ENCODE peak calls at places on chromosomes 3 and 15, in nine cellular contexts. U is GM12878, P is psoas muscle, N is WTC11, W is NB4, B is HL-60, V is ovary, L is GM12865, J is RWPE1. K is an unnamed sample.

GRCh38 chr15:99054892-99055291 is 47.3 kb upstream of the PGPEP1L start:
- DNase-seq in U (no peak), P (no peak), N (no peak), W (no peak), B (no peak), V (no peak), L (no peak), J (no peak), K (no peak)

GRCh38 chr3:101625879-101626278 is 51.1 kb downstream of the ZBTB11 start:
- DNase-seq in U (no peak), P (no peak), N (no peak), W (no peak), B (no peak), V (no peak), L (no peak), J (no peak), K (no peak)

GRCh38 chr3:172685331-172686214 is 25.3 kb downstream of the NCEH1 start:
- DNase-seq in U (no peak), P (no peak), N (no peak), W (no peak), B (no peak), V (no peak), L (no peak), J (peak), K (no peak)

GRCh38 chr3:171556133-171556532 is 95.9 kb upstream of the TNIK start:
- DNase-seq in U (no peak), P (no peak), N (no peak), W (no peak), B (no peak), V (no peak), L (no peak), J (no peak), K (no peak)

GRCh38 chr15:58228708-58229107 is 90.5 kb downstream of the AQP9 start:
- DNase-seq in U (no peak), P (peak), N (no peak), W (no peak), B (no peak), V (no peak), L (no peak), J (no peak), K (no peak)

GRCh38 chr3:7978104-7978457 is 523.5 kb upstream of the LMCD1 start:
- DNase-seq in U (no peak), P (no peak), N (no peak), W (no peak), B (no peak), V (no peak), L (peak), J (no peak), K (no peak)

GRCh38 chr3:194137314-194138097 is 1.6 kb downstream of the HES1 start:
- DNase-seq in U (no peak), P (peak), N (peak), W (peak), B (peak), V (peak), L (peak), J (no peak), K (peak)

GRCh38 chr15:92809064-92809879 is 90.9 kb upstream of the CHD2 start:
- DNase-seq in U (peak), P (peak), N (peak), W (peak), B (peak), V (peak), L (peak), J (peak), K (peak)

GRCh38 chr15:57510647-57511046 is 81.1 kb upstream of the MYZAP start:
- DNase-seq in U (no peak), P (no peak), N (no peak), W (no peak), B (no peak), V (no peak), L (no peak), J (no peak), K (no peak)

GRCh38 chr3:98500019-98500418 is 2.5 kb downstream of the OR5K2 start:
- DNase-seq in U (no peak), P (no peak), N (no peak), W (no peak), B (no peak), V (no peak), L (no peak), J (no peak), K (no peak)

GRCh38 chr15:40265875-40266274 is 17.0 kb downstream of the ANKRD63 start:
- DNase-seq in U (no peak), P (no peak), N (no peak), W (no peak), B (no peak), V (no peak), L (no peak), J (no peak), K (no peak)

GRCh38 chr3:194040501-194041273 is 95.3 kb upstream of the HES1 start:
- DNase-seq in U (no peak), P (no peak), N (no peak), W (no peak), B (no peak), V (no peak), L (no peak), J (no peak), K (no peak)

GRCh38 chr3:150520408-150520807 is 25.9 kb downstream of the SERP1 start:
- DNase-seq in U (no peak), P (no peak), N (no peak), W (no peak), B (no peak), V (no peak), L (no peak), J (no peak), K (no peak)

GRCh38 chr3:30354513-30354912 is 251.9 kb upstream of the TGFBR2 start:
- DNase-seq in U (no peak), P (no peak), N (no peak), W (no peak), B (no peak), V (peak), L (no peak), J (no peak), K (no peak)

GRCh38 chr3:45978348-45978747 is 17.3 kb downstream of the FYCO1 start:
- DNase-seq in U (no peak), P (no peak), N (no peak), W (no peak), B (no peak), V (no peak), L (no peak), J (no peak), K (no peak)

GRCh38 chr3:61617041-61617440 is 55.7 kb downstream of the PTPRG start:
- DNase-seq in U (no peak), P (no peak), N (no peak), W (no peak), B (no peak), V (no peak), L (no peak), J (no peak), K (no peak)

GRCh38 chr3:188728371-188728896 is 443.3 kb upstream of the TPRG1 start:
- DNase-seq in U (no peak), P (no peak), N (no peak), W (no peak), B (no peak), V (no peak), L (no peak), J (no peak), K (no peak)

GRCh38 chr3:6262035-6262434 is 598.9 kb upstream of the GRM7 start:
- DNase-seq in U (no peak), P (no peak), N (no peak), W (no peak), B (no peak), V (no peak), L (peak), J (no peak), K (no peak)

GRCh38 chr15:97156739-97157265 is 803.7 kb upstream of the ARRDC4 start:
- DNase-seq in U (no peak), P (no peak), N (no peak), W (no peak), B (no peak), V (no peak), L (no peak), J (no peak), K (no peak)

GRCh38 chr15:57751177-57751800 is 44.8 kb downstream of the POLR2M start:
- DNase-seq in U (no peak), P (no peak), N (no peak), W (peak), B (no peak), V (no peak), L (peak), J (peak), K (no peak)

DNA sequence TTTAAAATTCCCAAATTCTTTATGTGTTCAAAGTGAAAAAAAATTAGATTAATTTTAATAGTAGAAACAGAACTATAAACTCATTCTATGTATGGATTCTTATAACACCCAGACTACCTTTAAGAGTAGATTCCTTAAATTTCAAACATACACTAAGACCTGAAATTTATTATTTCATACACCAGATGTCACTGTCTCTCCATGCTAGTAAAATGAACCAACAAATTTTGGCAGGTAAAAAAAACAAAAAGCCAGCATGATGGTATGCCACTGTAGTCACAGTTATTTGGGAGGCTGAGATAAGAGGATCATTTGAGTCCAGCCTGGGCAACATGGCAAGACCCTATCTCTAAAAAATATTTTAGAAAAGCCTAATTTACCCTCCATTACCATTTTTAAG is 461.3 kb upstream of the NAALADL2 start:
- DNase-seq in U (no peak), P (no peak), N (no peak), W (peak), B (no peak), V (no peak), L (peak), J (peak), K (no peak)
- TF ChIP-seq CTCF in U (no peak), P (peak), N (no peak), W (no peak), B (no peak), V (peak), L (no peak), J (peak), K (no peak)

GRCh38 chr3:157767602-157768001 is 264.4 kb upstream of the VEPH1 start:
- DNase-seq in U (no peak), P (no peak), N (no peak), W (no peak), B (no peak), V (no peak), L (no peak), J (peak), K (no peak)

GRCh38 chr3:157763644-157764043 is 260.4 kb upstream of the VEPH1 start:
- DNase-seq in U (no peak), P (no peak), N (no peak), W (no peak), B (no peak), V (no peak), L (no peak), J (no peak), K (no peak)

DNA sequence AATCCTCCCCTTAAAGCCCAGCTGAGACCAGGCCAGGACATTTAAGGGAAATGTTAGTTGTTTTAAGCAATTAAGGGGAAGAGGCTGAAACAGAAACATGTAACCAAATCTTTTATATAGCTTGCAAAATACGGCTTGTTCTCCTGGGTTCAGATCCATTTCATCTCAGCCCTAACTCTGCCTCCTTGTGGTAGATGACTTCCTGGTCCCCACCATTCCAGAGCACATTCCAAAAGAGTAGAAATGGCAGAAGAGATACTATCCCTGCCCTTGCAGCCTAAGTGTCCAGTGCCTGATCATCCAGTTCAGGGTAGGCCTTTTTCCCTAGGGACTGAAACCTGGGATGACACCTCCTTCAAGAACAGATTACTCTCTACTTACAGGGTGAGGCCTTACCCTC is 266.2 kb upstream of the VEPH1 start:
- DNase-seq in U (no peak), P (no peak), N (no peak), W (no peak), B (no peak), V (no peak), L (no peak), J (no peak), K (no peak)
- TF ChIP-seq CTCF in U (no peak), P (no peak), N (no peak), W (no peak), B (no peak), V (no peak), L (no peak), J (no peak), K (no peak)

DNA sequence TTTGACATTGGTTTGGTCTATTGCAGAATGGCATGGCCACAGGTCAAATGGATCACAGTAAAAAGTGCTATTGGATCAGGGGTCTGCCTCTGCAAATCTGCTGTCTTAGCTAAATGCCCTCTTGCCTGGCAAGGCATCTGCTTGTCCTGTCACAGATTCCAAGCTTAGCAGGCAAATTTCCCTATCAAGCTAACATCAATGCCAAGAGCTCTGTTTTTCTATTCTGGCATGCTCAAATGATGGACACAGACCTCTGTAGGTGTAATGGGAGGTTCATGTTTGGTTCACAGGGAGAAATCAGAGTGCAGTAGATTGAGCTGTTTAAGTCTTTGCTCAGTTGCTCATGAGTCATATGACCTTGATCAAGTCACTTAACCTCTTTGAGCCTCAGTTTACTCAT is 54.8 kb upstream of the CPB1 start:
- DNase-seq in U (no peak), P (no peak), N (no peak), W (no peak), B (no peak), V (no peak), L (no peak), J (no peak), K (no peak)
- TF ChIP-seq CTCF in U (no peak), P (no peak), N (no peak), W (no peak), B (no peak), V (no peak), L (no peak), J (no peak), K (no peak)

GRCh38 chr15:88207565-88207964 is 49.0 kb downstream of the NTRK3 start:
- DNase-seq in U (no peak), P (no peak), N (no peak), W (no peak), B (no peak), V (no peak), L (no peak), J (no peak), K (no peak)
- TF ChIP-seq CTCF in U (no peak), P (no peak), N (no peak), W (no peak), B (no peak), V (no peak), L (no peak), J (no peak), K (no peak)

GRCh38 chr3:129604223-129604941 is 2.1 kb downstream of the PLXND1 start:
- DNase-seq in U (no peak), P (no peak), N (no peak), W (no peak), B (no peak), V (no peak), L (no peak), J (no peak), K (no peak)

GRCh38 chr3:129605593-129606521 is 619 bp downstream of the PLXND1 start:
- DNase-seq in U (no peak), P (peak), N (peak), W (peak), B (peak), V (no peak), L (peak), J (peak), K (peak)

GRCh38 chr3:129603561-129603942 is 2.9 kb downstream of the PLXND1 start:
- DNase-seq in U (no peak), P (no peak), N (no peak), W (no peak), B (no peak), V (no peak), L (no peak), J (no peak), K (no peak)

GRCh38 chr3:129606522-129607390 is at the start of gene PLXND1:
- DNase-seq in U (no peak), P (peak), N (peak), W (peak), B (peak), V (no peak), L (no peak), J (peak), K (no peak)

DNA sequence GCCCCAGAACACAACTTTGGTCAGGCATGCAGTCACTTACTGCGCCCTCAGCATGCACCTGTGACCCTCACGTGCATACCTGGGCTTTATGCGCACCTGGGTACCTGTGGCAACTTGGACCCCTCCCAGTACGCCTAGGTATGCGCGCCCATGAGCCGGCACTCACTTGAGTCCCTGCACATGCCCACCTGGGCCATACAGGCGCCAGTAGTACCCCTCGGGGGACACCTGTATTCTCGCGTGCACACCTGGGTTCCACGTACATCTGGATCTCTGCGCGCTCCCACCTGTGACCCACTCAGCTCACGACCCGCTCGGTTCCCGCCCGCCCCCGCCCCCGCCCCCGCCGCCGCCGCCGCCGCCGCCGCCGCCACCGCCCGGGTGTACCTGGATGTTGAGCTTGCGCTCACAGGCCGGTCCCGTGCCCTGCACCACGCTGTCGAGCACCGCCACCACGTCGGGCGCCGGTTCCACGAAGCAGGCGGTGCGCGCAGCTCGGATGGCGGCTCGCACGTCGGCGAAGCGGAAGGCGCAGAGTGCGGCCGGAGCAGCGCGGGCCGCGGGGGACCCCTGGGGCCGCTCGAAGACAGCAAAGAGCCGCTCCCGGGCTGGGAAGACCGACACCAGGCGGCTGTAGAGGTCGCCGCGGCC is 1.4 kb downstream of the PLXND1 start:
- DNase-seq in U (no peak), P (no peak), N (no peak), W (no peak), B (no peak), V (no peak), L (no peak), J (no peak), K (no peak)
- TF ChIP-seq CTCF in U (no peak), P (no peak), N (no peak), W (no peak), B (no peak), V (peak), L (no peak), J (no peak), K (no peak)

GRCh38 chr3:95254771-95255170 is 1191.9 kb downstream of the NSUN3 start:
- DNase-seq in U (no peak), P (no peak), N (no peak), W (no peak), B (no peak), V (no peak), L (no peak), J (no peak), K (no peak)
- TF ChIP-seq CTCF in U (no peak), P (no peak), N (no peak), W (no peak), B (no peak), V (no peak), L (no peak), J (no peak), K (no peak)

GRCh38 chr3:123629747-123630047 is 44.8 kb upstream of the HACD2 start:
- DNase-seq in U (no peak), P (no peak), N (peak), W (no peak), B (no peak), V (no peak), L (no peak), J (no peak), K (no peak)
- TF ChIP-seq CTCF in U (no peak), P (no peak), N (no peak), W (no peak), B (no peak), V (no peak), L (no peak), J (no peak), K (no peak)